ENCODE peak calls at places on chromosomes 5 and 9, in five cellular contexts. H is Karpas-422, O is fibroblast of lung, V is neural progenitor cell, Z is GM23248. I is an unnamed sample.

GRCh38 chr5:170503970-170504525 is at the start of gene KCNIP1:
- DNase-seq in H (no peak), O (no peak), V (peak; percentile 87), Z (peak; percentile 42), I (no peak)

GRCh38 chr5:77627869-77628674 is 10.4 kb downstream of the OTP start:
- DNase-seq in H (peak; percentile 19), O (no peak), V (peak; percentile 61), Z (no peak), I (no peak)

GRCh38 chr5:145854651-145855258 is 18.1 kb downstream of the GRXCR2 start:
- DNase-seq in H (no peak), O (peak; percentile 78), V (no peak), Z (peak; percentile 84), I (peak; percentile 85)

GRCh38 chr9:91746904-91747303 is 203.1 kb downstream of the ROR2 start:
- DNase-seq in H (no peak), O (peak; percentile 66), V (no peak), Z (peak; percentile 39), I (no peak)

GRCh38 chr9:71765693-71766092 is 2.6 kb downstream of the CEMIP2 start:
- DNase-seq in H (no peak), O (peak; percentile 46), V (no peak), Z (peak; percentile 43), I (peak; percentile 26)

GRCh38 chr5:145911164-145911563 is 25.2 kb upstream of the SH3RF2 start:
- DNase-seq in H (no peak), O (no peak), V (no peak), Z (no peak), I (no peak)

GRCh38 chr9:135516132-135516860 is 4.9 kb upstream of the LCN1 start:
- DNase-seq in H (no peak), O (no peak), V (no peak), Z (no peak), I (no peak)

GRCh38 chr9:1580215-1580614 is 434.9 kb upstream of the SMARCA2 start:
- DNase-seq in H (no peak), O (no peak), V (no peak), Z (no peak), I (no peak)

GRCh38 chr5:1787472-1788047 is 12.1 kb downstream of the MRPL36 start:
- DNase-seq in H (no peak), O (no peak), V (no peak), Z (no peak), I (no peak)

GRCh38 chr9:30524311-30524710 is 1860.1 kb upstream of the ACO1 start:
- DNase-seq in H (no peak), O (no peak), V (no peak), Z (no peak), I (no peak)

GRCh38 chr9:89606049-89606481 is 1.3 kb downstream of the GADD45G start:
- DNase-seq in H (no peak), O (peak; percentile 71), V (peak; percentile 65), Z (peak; percentile 93), I (peak; percentile 81)

GRCh38 chr5:133735346-133735745 is 123.0 kb upstream of the FSTL4 start:
- DNase-seq in H (no peak), O (peak; percentile 23), V (no peak), Z (peak; percentile 19), I (no peak)

GRCh38 chr5:102865510-102866314 is 110.6 kb downstream of the PAM start:
- DNase-seq in H (no peak), O (peak; percentile 84), V (peak; percentile 92), Z (peak; percentile 94), I (peak; percentile 32)

GRCh38 chr9:90969021-90969675 is 167.5 kb downstream of the SYK start:
- DNase-seq in H (peak; percentile 19), O (no peak), V (no peak), Z (no peak), I (no peak)

GRCh38 chr5:132774896-132775295 is 2.1 kb downstream of the SEPTIN8 start:
- DNase-seq in H (no peak), O (no peak), V (no peak), Z (peak; percentile 35), I (peak; percentile 68)

GRCh38 chr5:59587489-59588337 is 305.8 kb downstream of the PDE4D start:
- DNase-seq in H (no peak), O (peak; percentile 82), V (peak; percentile 91), Z (peak; percentile 71), I (peak; percentile 85)

GRCh38 chr5:10600629-10601245 is 36.9 kb downstream of the ANKRD33B start:
- DNase-seq in H (peak; percentile 62), O (no peak), V (no peak), Z (no peak), I (no peak)

GRCh38 chr5:119323630-119324000 is 32.2 kb upstream of the TNFAIP8 start:
- DNase-seq in H (no peak), O (peak; percentile 60), V (no peak), Z (peak; percentile 44), I (no peak)

GRCh38 chr9:105065119-105066088 is 137.4 kb upstream of the ABCA1 start:
- DNase-seq in H (no peak), O (no peak), V (no peak), Z (no peak), I (peak; percentile 30)

GRCh38 chr9:105842023-105842644 is 147.8 kb downstream of the TMEM38B start:
- DNase-seq in H (peak; percentile 86), O (peak; percentile 62), V (peak; percentile 48), Z (peak; percentile 54), I (peak; percentile 23)

GRCh38 chr9:98101868-98102273 is 17.2 kb downstream of the TRIM14 start:
- DNase-seq in H (peak; percentile 88), O (no peak), V (peak; percentile 33), Z (no peak), I (no peak)

GRCh38 chr5:158406884-158407790 is 548.2 kb upstream of the CLINT1 start:
- DNase-seq in H (no peak), O (peak; percentile 67), V (no peak), Z (peak; percentile 89), I (no peak)

GRCh38 chr5:35773936-35774335 is 82.8 kb upstream of the IL7R start:
- DNase-seq in H (no peak), O (peak; percentile 74), V (no peak), Z (peak; percentile 76), I (no peak)

GRCh38 chr5:10233505-10233904 is 16.2 kb downstream of the ATPSCKMT start:
- DNase-seq in H (no peak), O (peak; percentile 91), V (peak; percentile 51), Z (peak; percentile 96), I (no peak)

GRCh38 chr5:10607666-10608442 is 44.0 kb downstream of the ANKRD33B start:
- DNase-seq in H (peak; percentile 80), O (peak; percentile 90), V (peak; percentile 51), Z (peak; percentile 93), I (peak; percentile 49)

GRCh38 chr9:3743901-3744413 is 218.2 kb upstream of the RFX3 start:
- DNase-seq in H (no peak), O (no peak), V (no peak), Z (no peak), I (no peak)

GRCh38 chr9:15485836-15486678 is 24.7 kb downstream of the PSIP1 start:
- DNase-seq in H (peak; percentile 70), O (peak; percentile 45), V (peak; percentile 31), Z (peak; percentile 58), I (no peak)

GRCh38 chr5:117160361-117160760 is 585.7 kb upstream of the SEMA6A start:
- DNase-seq in H (no peak), O (no peak), V (no peak), Z (no peak), I (no peak)

GRCh38 chr9:38039090-38039906 is 29.7 kb downstream of the SHB start:
- DNase-seq in H (no peak), O (peak; percentile 76), V (no peak), Z (peak; percentile 39), I (no peak)

GRCh38 chr9:70477146-70477745 is 62.8 kb upstream of the KLF9 start:
- DNase-seq in H (no peak), O (peak; percentile 60), V (no peak), Z (peak; percentile 43), I (no peak)

GRCh38 chr9:91148306-91148705 is 213.4 kb downstream of the AUH start:
- DNase-seq in H (no peak), O (no peak), V (no peak), Z (no peak), I (no peak)

GRCh38 chr9:77512876-77513275 is 135.2 kb downstream of the GNA14 start:
- DNase-seq in H (no peak), O (no peak), V (no peak), Z (no peak), I (no peak)

GRCh38 chr9:72674961-72675360 is 153.6 kb downstream of the TMC1 start:
- DNase-seq in H (no peak), O (no peak), V (no peak), Z (no peak), I (no peak)

GRCh38 chr5:109049565-109049964 is 301.9 kb downstream of the FER start:
- DNase-seq in H (no peak), O (no peak), V (no peak), Z (no peak), I (no peak)

GRCh38 chr9:78365979-78366697 is 69.2 kb downstream of the PSAT1 start:
- DNase-seq in H (peak; percentile 64), O (peak; percentile 47), V (peak; percentile 36), Z (peak; percentile 56), I (no peak)

GRCh38 chr5:169354263-169354662 is 53.3 kb upstream of the SLIT3 start:
- DNase-seq in H (no peak), O (peak; percentile 63), V (no peak), Z (peak; percentile 44), I (no peak)

GRCh38 chr5:68745459-68745858 is 348.4 kb upstream of the SLC30A5 start:
- DNase-seq in H (peak; percentile 46), O (peak; percentile 28), V (no peak), Z (peak; percentile 37), I (no peak)

GRCh38 chr9:40928803-40929487 is 199.5 kb downstream of the FOXD4L6 start:
- DNase-seq in H (peak; percentile 36), O (no peak), V (no peak), Z (no peak), I (no peak)

GRCh38 chr9:40927851-40928802 is 200.4 kb downstream of the FOXD4L6 start:
- DNase-seq in H (peak; percentile 38), O (no peak), V (no peak), Z (no peak), I (no peak)

GRCh38 chr9:40927260-40927631 is 201.2 kb downstream of the FOXD4L6 start:
- DNase-seq in H (no peak), O (no peak), V (no peak), Z (no peak), I (no peak)

GRCh38 chr9:40926404-40927259 is 201.8 kb downstream of the FOXD4L6 start:
- DNase-seq in H (peak; percentile 38), O (no peak), V (no peak), Z (no peak), I (no peak)

GRCh38 chr9:40925149-40925548 is 203.3 kb downstream of the FOXD4L6 start:
- DNase-seq in H (peak; percentile 23), O (no peak), V (no peak), Z (no peak), I (no peak)
- H3K9me3 ChIP-seq in H (peaks cover 68% of the 10 kb centered on the region), O (no peaks in the 10 kb centered on the region), V (peaks cover 38% of the 10 kb centered on the region), Z (no peaks in the 10 kb centered on the region), I (peaks cover 26% of the 10 kb centered on the region)

GRCh38 chr5:64758916-64759315 is 9.6 kb downstream of the SREK1IP1 start:
- DNase-seq in H (no peak), O (peak; percentile 4), V (peak; percentile 3), Z (no peak), I (no peak)
- H3K9ac ChIP-seq in H (no peak overlapping the region), O (no peak overlapping the region), V (peak overlapping the region; percentile 12), Z (no peak overlapping the region), I (no peak overlapping the region)

GRCh38 chr9:102309379-102309778 is 570.9 kb upstream of the GRIN3A start:
- DNase-seq in H (no peak), O (no peak), V (no peak), Z (no peak), I (no peak)
- H3K9me3 ChIP-seq in H (peaks cover 25% of the 10 kb centered on the region), O (no peaks in the 10 kb centered on the region), V (peaks cover 4% of the 10 kb centered on the region), Z (peaks cover 3% of the 10 kb centered on the region), I (no peaks in the 10 kb centered on the region)

GRCh38 chr9:126420148-126420547 is 93.5 kb downstream of the MVB12B start:
- DNase-seq in H (no peak), O (no peak), V (no peak), Z (no peak), I (no peak)
- H3K9ac ChIP-seq in H (no peak overlapping the region), O (no peak overlapping the region), V (no peak overlapping the region), Z (no peak overlapping the region), I (no peak overlapping the region)

I was measured in colonic mucosa.